ENCODE peak calls at places on chromosomes 6 and 20, in ten cellular contexts. One of them, this sample, is unnamed.

GRCh38 chr20:63475209-63475608 is 2.8 kb upstream of the KCNQ2 start:
- DNase-seq in dorsolateral prefrontal cortex: no peak
- DNase-seq in activated CD4-positive, alpha-beta T cell treated with anti-CD3 and anti-CD28 coated beads for 36 hours: peak; percentile 35
- DNase-seq in nucleus accumbens: no peak
- DNase-seq in stimulated activated CD4-positive, alpha-beta T cell treated with anti-CD3 and anti-CD28 coated beads, Interleukin-1b, Interleukin-23, amount 100 ng/mL, for 24 hours: no peak
- DNase-seq in right cardiac atrium: no peak
- DNase-seq in activated CD4-positive, alpha-beta memory T cell treated with anti-CD3 and anti-CD28 coated beads, Interleukin-2, amount 10 ng/mL, durations not matched to agents 7 days and 5 days: no peak
- DNase-seq in AML-193: no peak
- DNase-seq in H9: peak; percentile 77
- DNase-seq in left ventricle myocardium inferior: no peak
- DNase-seq in this sample: peak; percentile 50

GRCh38 chr6:219641-220198 is 72.6 kb upstream of the DUSP22 start:
- DNase-seq in dorsolateral prefrontal cortex: no peak
- DNase-seq in activated CD4-positive, alpha-beta T cell treated with anti-CD3 and anti-CD28 coated beads for 36 hours: peak; percentile 41
- DNase-seq in nucleus accumbens: no peak
- DNase-seq in stimulated activated CD4-positive, alpha-beta T cell treated with anti-CD3 and anti-CD28 coated beads, Interleukin-1b, Interleukin-23, amount 100 ng/mL, for 24 hours: no peak
- DNase-seq in right cardiac atrium: peak; percentile 87
- DNase-seq in activated CD4-positive, alpha-beta memory T cell treated with anti-CD3 and anti-CD28 coated beads, Interleukin-2, amount 10 ng/mL, durations not matched to agents 7 days and 5 days: no peak
- DNase-seq in AML-193: peak; percentile 94
- DNase-seq in H9: peak; percentile 65
- DNase-seq in left ventricle myocardium inferior: peak; percentile 64
- DNase-seq in this sample: no peak

GRCh38 chr6:96110878-96111277 is 95.1 kb downstream of the FUT9 start:
- DNase-seq in dorsolateral prefrontal cortex: no peak
- DNase-seq in activated CD4-positive, alpha-beta T cell treated with anti-CD3 and anti-CD28 coated beads for 36 hours: no peak
- DNase-seq in nucleus accumbens: no peak
- DNase-seq in stimulated activated CD4-positive, alpha-beta T cell treated with anti-CD3 and anti-CD28 coated beads, Interleukin-1b, Interleukin-23, amount 100 ng/mL, for 24 hours: no peak
- DNase-seq in right cardiac atrium: no peak
- DNase-seq in activated CD4-positive, alpha-beta memory T cell treated with anti-CD3 and anti-CD28 coated beads, Interleukin-2, amount 10 ng/mL, durations not matched to agents 7 days and 5 days: no peak
- DNase-seq in AML-193: no peak
- DNase-seq in H9: no peak
- DNase-seq in left ventricle myocardium inferior: no peak
- DNase-seq in this sample: no peak

GRCh38 chr6:8627085-8627861 is 191.9 kb upstream of the SLC35B3 start:
- DNase-seq in dorsolateral prefrontal cortex: no peak
- DNase-seq in activated CD4-positive, alpha-beta T cell treated with anti-CD3 and anti-CD28 coated beads for 36 hours: no peak
- DNase-seq in nucleus accumbens: no peak
- DNase-seq in stimulated activated CD4-positive, alpha-beta T cell treated with anti-CD3 and anti-CD28 coated beads, Interleukin-1b, Interleukin-23, amount 100 ng/mL, for 24 hours: no peak
- DNase-seq in right cardiac atrium: no peak
- DNase-seq in activated CD4-positive, alpha-beta memory T cell treated with anti-CD3 and anti-CD28 coated beads, Interleukin-2, amount 10 ng/mL, durations not matched to agents 7 days and 5 days: no peak
- DNase-seq in AML-193: no peak
- DNase-seq in H9: no peak
- DNase-seq in left ventricle myocardium inferior: no peak
- DNase-seq in this sample: no peak

GRCh38 chr20:23126281-23127061 is 40.3 kb upstream of the CD93 start:
- DNase-seq in dorsolateral prefrontal cortex: no peak
- DNase-seq in activated CD4-positive, alpha-beta T cell treated with anti-CD3 and anti-CD28 coated beads for 36 hours: no peak
- DNase-seq in nucleus accumbens: no peak
- DNase-seq in stimulated activated CD4-positive, alpha-beta T cell treated with anti-CD3 and anti-CD28 coated beads, Interleukin-1b, Interleukin-23, amount 100 ng/mL, for 24 hours: no peak
- DNase-seq in right cardiac atrium: peak; percentile 41
- DNase-seq in activated CD4-positive, alpha-beta memory T cell treated with anti-CD3 and anti-CD28 coated beads, Interleukin-2, amount 10 ng/mL, durations not matched to agents 7 days and 5 days: no peak
- DNase-seq in AML-193: peak; percentile 71
- DNase-seq in H9: no peak
- DNase-seq in left ventricle myocardium inferior: no peak
- DNase-seq in this sample: no peak

GRCh38 chr6:1094306-1094705 is 217.6 kb upstream of the FOXQ1 start:
- DNase-seq in dorsolateral prefrontal cortex: no peak
- DNase-seq in activated CD4-positive, alpha-beta T cell treated with anti-CD3 and anti-CD28 coated beads for 36 hours: no peak
- DNase-seq in nucleus accumbens: no peak
- DNase-seq in stimulated activated CD4-positive, alpha-beta T cell treated with anti-CD3 and anti-CD28 coated beads, Interleukin-1b, Interleukin-23, amount 100 ng/mL, for 24 hours: no peak
- DNase-seq in right cardiac atrium: no peak
- DNase-seq in activated CD4-positive, alpha-beta memory T cell treated with anti-CD3 and anti-CD28 coated beads, Interleukin-2, amount 10 ng/mL, durations not matched to agents 7 days and 5 days: no peak
- DNase-seq in AML-193: no peak
- DNase-seq in H9: no peak
- DNase-seq in left ventricle myocardium inferior: no peak
- DNase-seq in this sample: no peak

GRCh38 chr6:15946701-15947390 is 182.0 kb upstream of the MYLIP start:
- DNase-seq in dorsolateral prefrontal cortex: no peak
- DNase-seq in activated CD4-positive, alpha-beta T cell treated with anti-CD3 and anti-CD28 coated beads for 36 hours: no peak
- DNase-seq in nucleus accumbens: no peak
- DNase-seq in stimulated activated CD4-positive, alpha-beta T cell treated with anti-CD3 and anti-CD28 coated beads, Interleukin-1b, Interleukin-23, amount 100 ng/mL, for 24 hours: no peak
- DNase-seq in right cardiac atrium: no peak
- DNase-seq in activated CD4-positive, alpha-beta memory T cell treated with anti-CD3 and anti-CD28 coated beads, Interleukin-2, amount 10 ng/mL, durations not matched to agents 7 days and 5 days: no peak
- DNase-seq in AML-193: no peak
- DNase-seq in H9: no peak
- DNase-seq in left ventricle myocardium inferior: no peak
- DNase-seq in this sample: no peak

GRCh38 chr20:46767127-46767761 is 57.8 kb downstream of the SLC2A10 start:
- DNase-seq in dorsolateral prefrontal cortex: no peak
- DNase-seq in activated CD4-positive, alpha-beta T cell treated with anti-CD3 and anti-CD28 coated beads for 36 hours: peak; percentile 51
- DNase-seq in nucleus accumbens: no peak
- DNase-seq in stimulated activated CD4-positive, alpha-beta T cell treated with anti-CD3 and anti-CD28 coated beads, Interleukin-1b, Interleukin-23, amount 100 ng/mL, for 24 hours: no peak
- DNase-seq in right cardiac atrium: no peak
- DNase-seq in activated CD4-positive, alpha-beta memory T cell treated with anti-CD3 and anti-CD28 coated beads, Interleukin-2, amount 10 ng/mL, durations not matched to agents 7 days and 5 days: peak; percentile 32
- DNase-seq in AML-193: peak; percentile 18
- DNase-seq in H9: peak; percentile 51
- DNase-seq in left ventricle myocardium inferior: no peak
- DNase-seq in this sample: peak; percentile 34

GRCh38 chr6:97460394-97460793 is 177.4 kb upstream of the MMS22L start:
- DNase-seq in dorsolateral prefrontal cortex: no peak
- DNase-seq in activated CD4-positive, alpha-beta T cell treated with anti-CD3 and anti-CD28 coated beads for 36 hours: no peak
- DNase-seq in nucleus accumbens: no peak
- DNase-seq in stimulated activated CD4-positive, alpha-beta T cell treated with anti-CD3 and anti-CD28 coated beads, Interleukin-1b, Interleukin-23, amount 100 ng/mL, for 24 hours: no peak
- DNase-seq in right cardiac atrium: no peak
- DNase-seq in activated CD4-positive, alpha-beta memory T cell treated with anti-CD3 and anti-CD28 coated beads, Interleukin-2, amount 10 ng/mL, durations not matched to agents 7 days and 5 days: no peak
- DNase-seq in AML-193: peak; percentile 2
- DNase-seq in H9: no peak
- DNase-seq in left ventricle myocardium inferior: no peak
- DNase-seq in this sample: no peak

GRCh38 chr6:43886717-43887339 is 116.8 kb downstream of the VEGFA start:
- DNase-seq in dorsolateral prefrontal cortex: peak; percentile 3
- DNase-seq in activated CD4-positive, alpha-beta T cell treated with anti-CD3 and anti-CD28 coated beads for 36 hours: no peak
- DNase-seq in nucleus accumbens: no peak
- DNase-seq in stimulated activated CD4-positive, alpha-beta T cell treated with anti-CD3 and anti-CD28 coated beads, Interleukin-1b, Interleukin-23, amount 100 ng/mL, for 24 hours: no peak
- DNase-seq in right cardiac atrium: no peak
- DNase-seq in activated CD4-positive, alpha-beta memory T cell treated with anti-CD3 and anti-CD28 coated beads, Interleukin-2, amount 10 ng/mL, durations not matched to agents 7 days and 5 days: no peak
- DNase-seq in AML-193: no peak
- DNase-seq in H9: no peak
- DNase-seq in left ventricle myocardium inferior: no peak
- DNase-seq in this sample: no peak

GRCh38 chr6:139028242-139028657 is 295 bp upstream of the ABRACL start:
- DNase-seq in dorsolateral prefrontal cortex: no peak
- DNase-seq in activated CD4-positive, alpha-beta T cell treated with anti-CD3 and anti-CD28 coated beads for 36 hours: no peak
- DNase-seq in nucleus accumbens: no peak
- DNase-seq in stimulated activated CD4-positive, alpha-beta T cell treated with anti-CD3 and anti-CD28 coated beads, Interleukin-1b, Interleukin-23, amount 100 ng/mL, for 24 hours: no peak
- DNase-seq in right cardiac atrium: no peak
- DNase-seq in activated CD4-positive, alpha-beta memory T cell treated with anti-CD3 and anti-CD28 coated beads, Interleukin-2, amount 10 ng/mL, durations not matched to agents 7 days and 5 days: no peak
- DNase-seq in AML-193: no peak
- DNase-seq in H9: peak; percentile 89
- DNase-seq in left ventricle myocardium inferior: no peak
- DNase-seq in this sample: no peak

GRCh38 chr6:143822584-143823024 is 20.5 kb upstream of the LTV1 start:
- DNase-seq in dorsolateral prefrontal cortex: no peak
- DNase-seq in activated CD4-positive, alpha-beta T cell treated with anti-CD3 and anti-CD28 coated beads for 36 hours: no peak
- DNase-seq in nucleus accumbens: no peak
- DNase-seq in stimulated activated CD4-positive, alpha-beta T cell treated with anti-CD3 and anti-CD28 coated beads, Interleukin-1b, Interleukin-23, amount 100 ng/mL, for 24 hours: no peak
- DNase-seq in right cardiac atrium: no peak
- DNase-seq in activated CD4-positive, alpha-beta memory T cell treated with anti-CD3 and anti-CD28 coated beads, Interleukin-2, amount 10 ng/mL, durations not matched to agents 7 days and 5 days: no peak
- DNase-seq in AML-193: no peak
- DNase-seq in H9: no peak
- DNase-seq in left ventricle myocardium inferior: no peak
- DNase-seq in this sample: no peak

GRCh38 chr20:17650301-17650761 is 31.7 kb downstream of the RRBP1 start:
- DNase-seq in dorsolateral prefrontal cortex: no peak
- DNase-seq in activated CD4-positive, alpha-beta T cell treated with anti-CD3 and anti-CD28 coated beads for 36 hours: no peak
- DNase-seq in nucleus accumbens: no peak
- DNase-seq in stimulated activated CD4-positive, alpha-beta T cell treated with anti-CD3 and anti-CD28 coated beads, Interleukin-1b, Interleukin-23, amount 100 ng/mL, for 24 hours: no peak
- DNase-seq in right cardiac atrium: no peak
- DNase-seq in activated CD4-positive, alpha-beta memory T cell treated with anti-CD3 and anti-CD28 coated beads, Interleukin-2, amount 10 ng/mL, durations not matched to agents 7 days and 5 days: no peak
- DNase-seq in AML-193: no peak
- DNase-seq in H9: no peak
- DNase-seq in left ventricle myocardium inferior: no peak
- DNase-seq in this sample: no peak

GRCh38 chr6:12804967-12805645 is 88.5 kb downstream of the PHACTR1 start:
- DNase-seq in dorsolateral prefrontal cortex: no peak
- DNase-seq in activated CD4-positive, alpha-beta T cell treated with anti-CD3 and anti-CD28 coated beads for 36 hours: no peak
- DNase-seq in nucleus accumbens: no peak
- DNase-seq in stimulated activated CD4-positive, alpha-beta T cell treated with anti-CD3 and anti-CD28 coated beads, Interleukin-1b, Interleukin-23, amount 100 ng/mL, for 24 hours: no peak
- DNase-seq in right cardiac atrium: no peak
- DNase-seq in activated CD4-positive, alpha-beta memory T cell treated with anti-CD3 and anti-CD28 coated beads, Interleukin-2, amount 10 ng/mL, durations not matched to agents 7 days and 5 days: no peak
- DNase-seq in AML-193: no peak
- DNase-seq in H9: no peak
- DNase-seq in left ventricle myocardium inferior: no peak
- DNase-seq in this sample: no peak

GRCh38 chr20:58458342-58459057 is 56.7 kb downstream of the APCDD1L start:
- DNase-seq in dorsolateral prefrontal cortex: no peak
- DNase-seq in activated CD4-positive, alpha-beta T cell treated with anti-CD3 and anti-CD28 coated beads for 36 hours: no peak
- DNase-seq in nucleus accumbens: no peak
- DNase-seq in stimulated activated CD4-positive, alpha-beta T cell treated with anti-CD3 and anti-CD28 coated beads, Interleukin-1b, Interleukin-23, amount 100 ng/mL, for 24 hours: no peak
- DNase-seq in right cardiac atrium: no peak
- DNase-seq in activated CD4-positive, alpha-beta memory T cell treated with anti-CD3 and anti-CD28 coated beads, Interleukin-2, amount 10 ng/mL, durations not matched to agents 7 days and 5 days: no peak
- DNase-seq in AML-193: no peak
- DNase-seq in H9: no peak
- DNase-seq in left ventricle myocardium inferior: no peak
- DNase-seq in this sample: no peak

GRCh38 chr6:678515-678914 is 14.4 kb downstream of the EXOC2 start:
- DNase-seq in dorsolateral prefrontal cortex: no peak
- DNase-seq in activated CD4-positive, alpha-beta T cell treated with anti-CD3 and anti-CD28 coated beads for 36 hours: no peak
- DNase-seq in nucleus accumbens: no peak
- DNase-seq in stimulated activated CD4-positive, alpha-beta T cell treated with anti-CD3 and anti-CD28 coated beads, Interleukin-1b, Interleukin-23, amount 100 ng/mL, for 24 hours: no peak
- DNase-seq in right cardiac atrium: no peak
- DNase-seq in activated CD4-positive, alpha-beta memory T cell treated with anti-CD3 and anti-CD28 coated beads, Interleukin-2, amount 10 ng/mL, durations not matched to agents 7 days and 5 days: no peak
- DNase-seq in AML-193: no peak
- DNase-seq in H9: no peak
- DNase-seq in left ventricle myocardium inferior: no peak
- DNase-seq in this sample: no peak

GRCh38 chr6:25387921-25388320 is 108.7 kb downstream of the CARMIL1 start:
- DNase-seq in dorsolateral prefrontal cortex: no peak
- DNase-seq in activated CD4-positive, alpha-beta T cell treated with anti-CD3 and anti-CD28 coated beads for 36 hours: no peak
- DNase-seq in nucleus accumbens: no peak
- DNase-seq in stimulated activated CD4-positive, alpha-beta T cell treated with anti-CD3 and anti-CD28 coated beads, Interleukin-1b, Interleukin-23, amount 100 ng/mL, for 24 hours: no peak
- DNase-seq in right cardiac atrium: no peak
- DNase-seq in activated CD4-positive, alpha-beta memory T cell treated with anti-CD3 and anti-CD28 coated beads, Interleukin-2, amount 10 ng/mL, durations not matched to agents 7 days and 5 days: no peak
- DNase-seq in AML-193: no peak
- DNase-seq in H9: no peak
- DNase-seq in left ventricle myocardium inferior: no peak
- DNase-seq in this sample: no peak

GRCh38 chr20:58344741-58345140 is 35.2 kb downstream of the RAB22A start:
- DNase-seq in dorsolateral prefrontal cortex: no peak
- DNase-seq in activated CD4-positive, alpha-beta T cell treated with anti-CD3 and anti-CD28 coated beads for 36 hours: no peak
- DNase-seq in nucleus accumbens: no peak
- DNase-seq in stimulated activated CD4-positive, alpha-beta T cell treated with anti-CD3 and anti-CD28 coated beads, Interleukin-1b, Interleukin-23, amount 100 ng/mL, for 24 hours: no peak
- DNase-seq in right cardiac atrium: no peak
- DNase-seq in activated CD4-positive, alpha-beta memory T cell treated with anti-CD3 and anti-CD28 coated beads, Interleukin-2, amount 10 ng/mL, durations not matched to agents 7 days and 5 days: no peak
- DNase-seq in AML-193: no peak
- DNase-seq in H9: no peak
- DNase-seq in left ventricle myocardium inferior: no peak
- DNase-seq in this sample: no peak

GRCh38 chr20:60116128-60116909 is 158.1 kb downstream of the CDH26 start:
- DNase-seq in dorsolateral prefrontal cortex: no peak
- DNase-seq in activated CD4-positive, alpha-beta T cell treated with anti-CD3 and anti-CD28 coated beads for 36 hours: peak; percentile 48
- DNase-seq in nucleus accumbens: no peak
- DNase-seq in stimulated activated CD4-positive, alpha-beta T cell treated with anti-CD3 and anti-CD28 coated beads, Interleukin-1b, Interleukin-23, amount 100 ng/mL, for 24 hours: no peak
- DNase-seq in right cardiac atrium: no peak
- DNase-seq in activated CD4-positive, alpha-beta memory T cell treated with anti-CD3 and anti-CD28 coated beads, Interleukin-2, amount 10 ng/mL, durations not matched to agents 7 days and 5 days: no peak
- DNase-seq in AML-193: peak; percentile 27
- DNase-seq in H9: no peak
- DNase-seq in left ventricle myocardium inferior: no peak
- DNase-seq in this sample: no peak

GRCh38 chr6:159983641-159984080 is 14.8 kb downstream of the IGF2R start:
- DNase-seq in dorsolateral prefrontal cortex: no peak
- DNase-seq in activated CD4-positive, alpha-beta T cell treated with anti-CD3 and anti-CD28 coated beads for 36 hours: no peak
- DNase-seq in nucleus accumbens: no peak
- DNase-seq in stimulated activated CD4-positive, alpha-beta T cell treated with anti-CD3 and anti-CD28 coated beads, Interleukin-1b, Interleukin-23, amount 100 ng/mL, for 24 hours: no peak
- DNase-seq in right cardiac atrium: no peak
- DNase-seq in activated CD4-positive, alpha-beta memory T cell treated with anti-CD3 and anti-CD28 coated beads, Interleukin-2, amount 10 ng/mL, durations not matched to agents 7 days and 5 days: no peak
- DNase-seq in AML-193: peak; percentile 94
- DNase-seq in H9: no peak
- DNase-seq in left ventricle myocardium inferior: no peak
- DNase-seq in this sample: no peak

GRCh38 chr6:33114428-33114827 is 38.6 kb downstream of the HLA-DPB1 start:
- DNase-seq in dorsolateral prefrontal cortex: no peak
- DNase-seq in activated CD4-positive, alpha-beta T cell treated with anti-CD3 and anti-CD28 coated beads for 36 hours: no peak
- DNase-seq in nucleus accumbens: no peak
- DNase-seq in stimulated activated CD4-positive, alpha-beta T cell treated with anti-CD3 and anti-CD28 coated beads, Interleukin-1b, Interleukin-23, amount 100 ng/mL, for 24 hours: no peak
- DNase-seq in right cardiac atrium: no peak
- DNase-seq in activated CD4-positive, alpha-beta memory T cell treated with anti-CD3 and anti-CD28 coated beads, Interleukin-2, amount 10 ng/mL, durations not matched to agents 7 days and 5 days: no peak
- DNase-seq in AML-193: peak; percentile 78
- DNase-seq in H9: no peak
- DNase-seq in left ventricle myocardium inferior: no peak
- DNase-seq in this sample: no peak

GRCh38 chr6:2026133-2026532 is 219.3 kb downstream of the GMDS start:
- DNase-seq in dorsolateral prefrontal cortex: no peak
- DNase-seq in activated CD4-positive, alpha-beta T cell treated with anti-CD3 and anti-CD28 coated beads for 36 hours: no peak
- DNase-seq in nucleus accumbens: no peak
- DNase-seq in stimulated activated CD4-positive, alpha-beta T cell treated with anti-CD3 and anti-CD28 coated beads, Interleukin-1b, Interleukin-23, amount 100 ng/mL, for 24 hours: no peak
- DNase-seq in right cardiac atrium: no peak
- DNase-seq in activated CD4-positive, alpha-beta memory T cell treated with anti-CD3 and anti-CD28 coated beads, Interleukin-2, amount 10 ng/mL, durations not matched to agents 7 days and 5 days: no peak
- DNase-seq in AML-193: no peak
- DNase-seq in H9: no peak
- DNase-seq in left ventricle myocardium inferior: no peak
- DNase-seq in this sample: no peak

GRCh38 chr6:166253277-166254229 is 54.6 kb downstream of the PRR18 start:
- DNase-seq in dorsolateral prefrontal cortex: no peak
- DNase-seq in activated CD4-positive, alpha-beta T cell treated with anti-CD3 and anti-CD28 coated beads for 36 hours: peak; percentile 44
- DNase-seq in nucleus accumbens: no peak
- DNase-seq in stimulated activated CD4-positive, alpha-beta T cell treated with anti-CD3 and anti-CD28 coated beads, Interleukin-1b, Interleukin-23, amount 100 ng/mL, for 24 hours: no peak
- DNase-seq in right cardiac atrium: peak; percentile 78
- DNase-seq in activated CD4-positive, alpha-beta memory T cell treated with anti-CD3 and anti-CD28 coated beads, Interleukin-2, amount 10 ng/mL, durations not matched to agents 7 days and 5 days: peak; percentile 31
- DNase-seq in AML-193: no peak
- DNase-seq in H9: peak; percentile 46
- DNase-seq in left ventricle myocardium inferior: peak; percentile 44
- DNase-seq in this sample: peak; percentile 49

GRCh38 chr6:133705731-133706130 is 183.2 kb upstream of the TCF21 start:
- DNase-seq in dorsolateral prefrontal cortex: no peak
- DNase-seq in activated CD4-positive, alpha-beta T cell treated with anti-CD3 and anti-CD28 coated beads for 36 hours: no peak
- DNase-seq in nucleus accumbens: no peak
- DNase-seq in stimulated activated CD4-positive, alpha-beta T cell treated with anti-CD3 and anti-CD28 coated beads, Interleukin-1b, Interleukin-23, amount 100 ng/mL, for 24 hours: no peak
- DNase-seq in right cardiac atrium: no peak
- DNase-seq in activated CD4-positive, alpha-beta memory T cell treated with anti-CD3 and anti-CD28 coated beads, Interleukin-2, amount 10 ng/mL, durations not matched to agents 7 days and 5 days: no peak
- DNase-seq in AML-193: no peak
- DNase-seq in H9: no peak
- DNase-seq in left ventricle myocardium inferior: no peak
- DNase-seq in this sample: no peak

GRCh38 chr6:158002249-158002950 is 20.7 kb downstream of the SYNJ2 start:
- DNase-seq in dorsolateral prefrontal cortex: peak; percentile 52
- DNase-seq in activated CD4-positive, alpha-beta T cell treated with anti-CD3 and anti-CD28 coated beads for 36 hours: no peak
- DNase-seq in nucleus accumbens: no peak
- DNase-seq in stimulated activated CD4-positive, alpha-beta T cell treated with anti-CD3 and anti-CD28 coated beads, Interleukin-1b, Interleukin-23, amount 100 ng/mL, for 24 hours: no peak
- DNase-seq in right cardiac atrium: no peak
- DNase-seq in activated CD4-positive, alpha-beta memory T cell treated with anti-CD3 and anti-CD28 coated beads, Interleukin-2, amount 10 ng/mL, durations not matched to agents 7 days and 5 days: no peak
- DNase-seq in AML-193: no peak
- DNase-seq in H9: no peak
- DNase-seq in left ventricle myocardium inferior: peak; percentile 9
- DNase-seq in this sample: no peak

GRCh38 chr20:57880155-57880648 is 170.4 kb upstream of the PMEPA1 start:
- DNase-seq in dorsolateral prefrontal cortex: no peak
- DNase-seq in activated CD4-positive, alpha-beta T cell treated with anti-CD3 and anti-CD28 coated beads for 36 hours: no peak
- DNase-seq in nucleus accumbens: no peak
- DNase-seq in stimulated activated CD4-positive, alpha-beta T cell treated with anti-CD3 and anti-CD28 coated beads, Interleukin-1b, Interleukin-23, amount 100 ng/mL, for 24 hours: no peak
- DNase-seq in right cardiac atrium: no peak
- DNase-seq in activated CD4-positive, alpha-beta memory T cell treated with anti-CD3 and anti-CD28 coated beads, Interleukin-2, amount 10 ng/mL, durations not matched to agents 7 days and 5 days: no peak
- DNase-seq in AML-193: no peak
- DNase-seq in H9: no peak
- DNase-seq in left ventricle myocardium inferior: peak; percentile 42
- DNase-seq in this sample: no peak

GRCh38 chr6:161435426-161436065 is 161.7 kb upstream of the AGPAT4 start:
- DNase-seq in dorsolateral prefrontal cortex: no peak
- DNase-seq in activated CD4-positive, alpha-beta T cell treated with anti-CD3 and anti-CD28 coated beads for 36 hours: no peak
- DNase-seq in nucleus accumbens: no peak
- DNase-seq in stimulated activated CD4-positive, alpha-beta T cell treated with anti-CD3 and anti-CD28 coated beads, Interleukin-1b, Interleukin-23, amount 100 ng/mL, for 24 hours: no peak
- DNase-seq in right cardiac atrium: no peak
- DNase-seq in activated CD4-positive, alpha-beta memory T cell treated with anti-CD3 and anti-CD28 coated beads, Interleukin-2, amount 10 ng/mL, durations not matched to agents 7 days and 5 days: no peak
- DNase-seq in AML-193: no peak
- DNase-seq in H9: no peak
- DNase-seq in left ventricle myocardium inferior: no peak
- DNase-seq in this sample: no peak

GRCh38 chr6:114446342-114446741 is 103.5 kb upstream of the HS3ST5 start:
- DNase-seq in dorsolateral prefrontal cortex: no peak
- DNase-seq in activated CD4-positive, alpha-beta T cell treated with anti-CD3 and anti-CD28 coated beads for 36 hours: no peak
- DNase-seq in nucleus accumbens: no peak
- DNase-seq in stimulated activated CD4-positive, alpha-beta T cell treated with anti-CD3 and anti-CD28 coated beads, Interleukin-1b, Interleukin-23, amount 100 ng/mL, for 24 hours: no peak
- DNase-seq in right cardiac atrium: no peak
- DNase-seq in activated CD4-positive, alpha-beta memory T cell treated with anti-CD3 and anti-CD28 coated beads, Interleukin-2, amount 10 ng/mL, durations not matched to agents 7 days and 5 days: no peak
- DNase-seq in AML-193: no peak
- DNase-seq in H9: no peak
- DNase-seq in left ventricle myocardium inferior: no peak
- DNase-seq in this sample: no peak